ENCODE peak calls at places on chromosomes 6 and 20, in eight cellular contexts. H is A549, O is AG04450, T is dorsolateral prefrontal cortex, U is heart right ventricle, K is keratinocyte, S is AG09309, N is right atrium auricular region. G is an unnamed sample.

GRCh38 chr6:130944486-130944885 is 117.3 kb downstream of the SMLR1 start:
- DNase-seq in H (no peak), O (no peak), T (no peak), U (no peak), K (no peak), S (no peak), N (no peak), G (no peak)

GRCh38 chr20:51318058-51318960 is 224.2 kb downstream of the NFATC2 start:
- DNase-seq in H (peak), O (no peak), T (no peak), U (peak), K (no peak), S (no peak), N (no peak), G (no peak)

GRCh38 chr20:51691703-51692102 is 76.5 kb downstream of the ATP9A start:
- DNase-seq in H (no peak), O (no peak), T (no peak), U (no peak), K (no peak), S (no peak), N (no peak), G (no peak)

GRCh38 chr20:3590164-3590563 is 73.0 kb downstream of the GFRA4 start:
- DNase-seq in H (no peak), O (no peak), T (no peak), U (no peak), K (no peak), S (no peak), N (no peak), G (no peak)

GRCh38 chr6:129454482-129454881 is 255.5 kb downstream of the ARHGAP18 start:
- DNase-seq in H (no peak), O (no peak), T (no peak), U (no peak), K (no peak), S (no peak), N (no peak), G (no peak)

GRCh38 chr6:39585641-39586040 is 139.6 kb downstream of the KIF6 start:
- DNase-seq in H (no peak), O (no peak), T (no peak), U (no peak), K (no peak), S (no peak), N (no peak), G (no peak)

GRCh38 chr6:20408851-20409250 is 7.2 kb downstream of the E2F3 start:
- DNase-seq in H (no peak), O (no peak), T (no peak), U (no peak), K (no peak), S (no peak), N (no peak), G (no peak)

GRCh38 chr6:142411145-142411544 is 109.3 kb downstream of the ADGRG6 start:
- DNase-seq in H (no peak), O (no peak), T (no peak), U (no peak), K (no peak), S (no peak), N (no peak), G (no peak)

GRCh38 chr6:20837189-20837588 is 302.9 kb downstream of the CDKAL1 start:
- DNase-seq in H (no peak), O (no peak), T (no peak), U (no peak), K (no peak), S (no peak), N (no peak), G (no peak)

GRCh38 chr6:31710490-31711219 is 4.0 kb downstream of the LY6G6F start:
- DNase-seq in H (no peak), O (no peak), T (no peak), U (no peak), K (no peak), S (no peak), N (no peak), G (no peak)

GRCh38 chr20:45509091-45509490 is 6.3 kb downstream of the SPINT3 start:
- DNase-seq in H (no peak), O (no peak), T (no peak), U (no peak), K (no peak), S (no peak), N (no peak), G (no peak)

GRCh38 chr20:53623454-53624206 is 30.0 kb upstream of the ZNF217 start:
- DNase-seq in H (peak), O (no peak), T (no peak), U (peak), K (no peak), S (no peak), N (peak), G (no peak)

GRCh38 chr6:129632081-129632758 is 77.8 kb downstream of the ARHGAP18 start:
- DNase-seq in H (no peak), O (no peak), T (no peak), U (no peak), K (no peak), S (no peak), N (no peak), G (no peak)

GRCh38 chr6:98118357-98119045 is 715.9 kb upstream of the POU3F2 start:
- DNase-seq in H (no peak), O (no peak), T (no peak), U (no peak), K (no peak), S (no peak), N (no peak), G (no peak)

GRCh38 chr6:140541288-140541687 is 1166.8 kb upstream of the CITED2 start:
- DNase-seq in H (no peak), O (no peak), T (no peak), U (no peak), K (no peak), S (no peak), N (no peak), G (no peak)

GRCh38 chr6:111625511-111626331 is 20.0 kb upstream of the TRAF3IP2 start:
- DNase-seq in H (no peak), O (no peak), T (no peak), U (peak), K (no peak), S (no peak), N (peak), G (no peak)

GRCh38 chr6:140073456-140073855 is 699.0 kb upstream of the CITED2 start:
- DNase-seq in H (no peak), O (no peak), T (no peak), U (no peak), K (no peak), S (no peak), N (no peak), G (no peak)

GRCh38 chr6:79570129-79570801 is 33.0 kb upstream of the LCA5 start:
- DNase-seq in H (no peak), O (no peak), T (peak), U (no peak), K (peak), S (peak), N (no peak), G (peak)

GRCh38 chr6:130676077-130676772 is 151.0 kb upstream of the SMLR1 start:
- DNase-seq in H (no peak), O (no peak), T (no peak), U (peak), K (no peak), S (no peak), N (no peak), G (no peak)

GRCh38 chr6:75272145-75272840 is 12.3 kb downstream of the TMEM30A start:
- DNase-seq in H (no peak), O (no peak), T (no peak), U (no peak), K (no peak), S (peak), N (no peak), G (no peak)

GRCh38 chr6:44010411-44011349 is 116.6 kb downstream of the MRPL14 start:
- DNase-seq in H (peak), O (peak), T (peak), U (peak), K (no peak), S (peak), N (no peak), G (peak)

GRCh38 chr6:161367472-161367871 is 93.6 kb upstream of the AGPAT4 start:
- DNase-seq in H (no peak), O (no peak), T (no peak), U (no peak), K (no peak), S (no peak), N (no peak), G (no peak)

GRCh38 chr6:147204843-147205311 is 660 bp downstream of the STXBP5 start:
- DNase-seq in H (no peak), O (no peak), T (no peak), U (no peak), K (no peak), S (no peak), N (no peak), G (no peak)

GRCh38 chr6:126633362-126633761 is 293.4 kb downstream of the CENPW start:
- DNase-seq in H (no peak), O (no peak), T (no peak), U (no peak), K (no peak), S (no peak), N (no peak), G (no peak)

GRCh38 chr6:105278035-105278434 is 98.2 kb upstream of the POPDC3 start:
- DNase-seq in H (no peak), O (no peak), T (no peak), U (no peak), K (no peak), S (no peak), N (no peak), G (no peak)

GRCh38 chr20:9147553-9148024 is 78.7 kb downstream of the PLCB4 start:
- DNase-seq in H (peak), O (no peak), T (no peak), U (no peak), K (no peak), S (peak), N (no peak), G (no peak)

GRCh38 chr6:133254552-133255228 is 13.5 kb downstream of the EYA4 start:
- DNase-seq in H (peak), O (no peak), T (no peak), U (no peak), K (no peak), S (no peak), N (no peak), G (no peak)

GRCh38 chr6:219641-220198 is 72.6 kb upstream of the DUSP22 start:
- DNase-seq in H (peak), O (no peak), T (no peak), U (peak), K (no peak), S (no peak), N (peak), G (no peak)

GRCh38 chr6:116290799-116291198 is 11.1 kb upstream of the TSPYL1 start:
- DNase-seq in H (no peak), O (no peak), T (no peak), U (no peak), K (no peak), S (no peak), N (no peak), G (no peak)

DNA sequence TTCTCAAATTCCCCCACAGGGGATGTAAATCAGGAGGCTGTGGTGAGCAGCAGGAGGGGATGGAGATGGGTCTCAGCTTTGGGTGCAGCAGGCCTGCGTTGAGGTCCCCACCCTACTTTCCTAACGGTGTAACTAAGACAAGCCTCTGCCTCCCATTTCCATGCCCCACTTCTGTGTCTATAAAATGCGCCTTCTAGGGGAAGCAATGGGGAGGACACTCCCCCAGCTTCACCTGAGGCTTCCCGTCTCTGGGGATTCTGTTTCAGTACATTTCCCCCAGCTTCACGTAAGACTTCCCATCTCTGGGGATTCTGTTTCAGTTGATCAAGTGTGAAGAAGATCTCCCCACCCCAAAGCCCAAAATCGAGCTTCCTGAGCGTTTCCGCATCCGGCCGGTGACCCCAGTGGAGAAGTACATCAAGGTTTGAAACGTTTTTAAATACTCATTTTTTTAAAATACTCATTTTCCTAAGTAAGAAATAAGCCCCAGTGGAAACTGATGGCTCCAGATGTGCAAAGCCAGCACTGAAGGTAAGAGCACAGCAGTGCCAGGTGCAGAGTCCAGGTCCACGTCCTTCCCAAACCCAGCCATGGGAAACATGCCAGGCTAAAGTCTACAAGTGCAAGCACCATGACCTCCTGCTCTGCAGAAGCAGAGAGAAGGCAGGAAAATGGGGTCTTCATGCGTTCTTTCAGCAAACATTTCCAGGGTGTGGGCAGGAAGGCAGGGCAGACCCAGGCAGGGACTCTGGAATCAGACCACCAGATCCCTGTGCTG is 73.1 kb downstream of the ANKRD60 start:
- DNase-seq in H (no peak), O (no peak), T (no peak), U (no peak), K (no peak), S (no peak), N (no peak), G (no peak)
- TF ChIP-seq CTCF in H (no peak), O (no peak), T (no peak), U (no peak), K (no peak), S (no peak), N (no peak), G (no peak)

GRCh38 chr6:123802351-123802696 is 1.3 kb upstream of the NKAIN2 start:
- DNase-seq in H (no peak), O (no peak), T (no peak), U (no peak), K (no peak), S (no peak), N (no peak), G (no peak)
- H3K4me3 ChIP-seq in H (no peak), O (no peak), T (peak), U (peak), K (no peak), S (no peak), N (peak), G (peak)

GRCh38 chr6:158751192-158751591 is 68.0 kb downstream of the EZR start:
- DNase-seq in H (no peak), O (no peak), T (no peak), U (no peak), K (no peak), S (no peak), N (no peak), G (no peak)

GRCh38 chr6:158751842-158752424 is 67.2 kb downstream of the EZR start:
- DNase-seq in H (no peak), O (no peak), T (no peak), U (no peak), K (no peak), S (no peak), N (no peak), G (no peak)

GRCh38 chr6:158753826-158754225 is 65.3 kb downstream of the EZR start:
- DNase-seq in H (no peak), O (no peak), T (no peak), U (no peak), K (no peak), S (no peak), N (no peak), G (no peak)

GRCh38 chr6:158754738-158755137 is 64.4 kb downstream of the EZR start:
- DNase-seq in H (no peak), O (no peak), T (no peak), U (no peak), K (no peak), S (no peak), N (no peak), G (no peak)

GRCh38 chr6:158752613-158753012 is 66.6 kb downstream of the EZR start:
- DNase-seq in H (no peak), O (no peak), T (peak), U (peak), K (no peak), S (no peak), N (no peak), G (no peak)
- TF ChIP-seq CTCF in H (no peak), O (peak), T (peak), U (no peak), K (peak), S (peak), N (no peak), G (peak)

DNA sequence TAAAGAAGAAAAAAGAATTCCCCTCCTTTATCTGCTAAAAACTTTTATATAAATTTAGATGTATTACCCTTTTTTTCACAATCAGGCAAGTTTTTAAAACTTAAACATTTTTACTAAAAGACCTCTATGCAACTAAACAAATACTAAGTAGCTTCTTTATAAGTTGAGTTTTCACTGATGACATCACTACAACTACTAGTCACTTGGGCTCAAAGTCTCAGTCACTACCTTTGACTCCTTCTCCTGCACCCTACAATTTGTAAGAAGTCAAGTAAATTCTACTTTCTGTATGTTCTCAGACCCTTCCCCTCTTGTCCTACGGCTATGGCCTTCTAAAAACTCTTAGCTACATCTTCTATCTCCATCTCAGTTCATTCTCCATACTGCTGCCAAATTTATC is 11.2 kb downstream of the SUPT3H start:
- DNase-seq in H (no peak), O (no peak), T (no peak), U (no peak), K (no peak), S (no peak), N (no peak), G (no peak)
- H3K4me3 ChIP-seq in H (no peak), O (no peak), T (no peak), U (no peak), K (no peak), S (no peak), N (no peak), G (no peak)

GRCh38 chr20:63148696-63149095 is 67.2 kb downstream of the YTHDF1 start:
- DNase-seq in H (no peak), O (no peak), T (no peak), U (no peak), K (no peak), S (no peak), N (no peak), G (no peak)
- TF ChIP-seq CTCF in H (no peak), O (no peak), T (no peak), U (no peak), K (no peak), S (no peak), N (no peak), G (no peak)

DNA sequence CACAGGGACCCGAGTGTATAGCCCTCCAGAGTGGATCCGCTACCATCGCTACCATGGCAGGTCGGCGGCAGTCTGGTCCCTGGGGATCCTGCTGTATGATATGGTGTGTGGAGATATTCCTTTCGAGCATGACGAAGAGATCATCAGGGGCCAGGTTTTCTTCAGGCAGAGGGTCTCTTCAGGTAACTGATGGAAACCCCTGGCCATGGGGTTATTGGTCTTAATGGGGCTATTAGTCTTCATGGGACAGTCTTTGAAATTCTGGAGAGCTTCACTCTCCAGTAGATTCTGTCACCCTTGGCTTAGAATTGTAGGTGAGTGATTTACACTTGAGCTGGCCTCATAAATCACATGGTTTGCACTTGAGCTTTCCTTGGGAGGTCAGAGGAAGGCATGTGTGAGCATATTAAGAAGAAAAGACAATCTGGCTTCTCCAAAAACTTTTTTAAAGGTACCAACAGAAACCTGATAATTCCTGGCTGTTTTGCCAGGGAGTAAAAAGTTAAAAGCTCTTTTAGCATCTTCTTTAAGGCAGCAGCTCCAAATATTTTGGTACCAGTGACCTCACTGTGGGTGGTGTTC is 3.1 kb downstream of the PIM1 start:
- DNase-seq in H (no peak), O (no peak), T (no peak), U (no peak), K (no peak), S (no peak), N (no peak), G (no peak)
- H3K4me3 ChIP-seq in H (peak), O (peak), T (no peak), U (peak), K (no peak), S (no peak), N (no peak), G (peak)

DNA sequence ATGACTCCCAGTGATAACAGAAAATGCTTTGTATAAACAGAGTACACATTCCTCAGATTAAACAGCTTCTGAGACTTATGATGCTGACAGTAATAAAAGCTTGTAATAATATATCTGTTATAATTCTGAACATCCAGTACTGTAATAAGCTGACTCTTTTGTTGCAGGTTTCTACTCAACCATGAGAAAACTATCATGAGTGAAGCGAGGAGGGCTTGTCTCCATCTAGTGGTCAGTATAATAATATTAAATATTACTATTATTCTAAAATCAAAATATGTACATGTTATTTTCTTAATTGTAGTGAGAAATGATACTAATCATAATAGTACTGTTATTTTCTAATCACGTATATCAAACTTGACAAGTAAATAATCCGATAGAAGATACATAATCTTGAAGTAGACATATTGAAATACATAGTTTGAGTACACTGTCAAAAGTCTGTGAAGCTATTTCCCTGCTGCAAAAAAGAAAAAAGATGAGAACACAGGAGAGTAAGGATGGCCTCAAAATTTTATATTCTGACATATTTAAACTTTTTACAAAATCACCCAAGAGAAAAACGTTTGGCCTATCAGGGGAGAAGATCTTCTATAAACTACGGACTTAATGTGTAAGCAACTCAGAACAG is 183.1 kb downstream of the MOXD1 start:
- DNase-seq in H (no peak), O (peak), T (no peak), U (no peak), K (no peak), S (no peak), N (no peak), G (peak)
- TF ChIP-seq CTCF in H (peak), O (peak), T (peak), U (peak), K (no peak), S (peak), N (peak), G (peak)

DNA sequence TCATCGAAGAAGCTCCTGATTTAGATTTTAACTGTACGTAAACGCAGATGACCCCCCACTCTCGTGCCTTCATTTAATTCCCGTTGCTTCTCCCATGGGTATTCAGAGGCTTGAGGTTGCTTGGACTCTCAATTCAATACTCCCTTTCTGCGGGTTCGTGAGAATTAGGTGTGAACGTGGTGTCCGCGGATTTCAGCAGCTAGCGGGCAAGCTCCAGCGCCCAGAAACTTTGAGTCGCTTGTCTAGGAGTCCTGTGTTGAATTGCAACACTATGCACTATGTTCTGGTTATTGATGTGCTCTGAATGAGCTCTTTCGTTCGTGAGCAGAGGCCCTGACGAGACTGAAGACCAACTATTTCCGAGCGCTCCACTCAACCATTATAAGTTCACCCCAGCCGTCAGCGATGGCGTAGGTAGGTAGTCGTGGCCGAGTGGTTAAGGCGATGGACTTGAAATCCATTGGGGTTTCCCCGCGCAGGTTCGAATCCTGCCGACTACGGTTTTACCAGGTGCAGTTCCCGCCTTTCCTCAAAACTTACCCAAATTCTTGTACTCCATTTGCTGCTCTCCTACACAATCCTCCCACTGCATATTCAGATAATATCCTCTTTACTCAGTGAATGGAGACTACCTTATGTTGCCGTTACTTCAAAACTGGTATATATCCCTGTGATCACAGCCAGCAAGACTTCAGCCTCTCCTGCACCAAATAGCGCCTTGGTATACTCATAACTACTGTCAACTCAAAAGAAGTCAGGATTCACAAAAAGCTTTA is 72.6 kb upstream of the ZNF184 start:
- DNase-seq in H (no peak), O (peak), T (no peak), U (no peak), K (peak), S (no peak), N (no peak), G (no peak)
- H3K4me3 ChIP-seq in H (peak), O (peak), T (no peak), U (peak), K (peak), S (peak), N (no peak), G (peak)